ENCODE peak calls at places on chromosomes 11 and 22, in four cellular contexts. Y is lower lobe of right lung, P is spleen, S is kidney epithelial cell. W is an unnamed sample.
A peak's percentile ranks its signal among the peaks of the same experiment; 100 is the strongest.

GRCh38 chr11:46446343-46446751 is 54.8 kb upstream of the CHRM4 start:
- DNase-seq in Y (no peak), P (no peak), S (no peak), W (no peak)

GRCh38 chr11:8906629-8907028 is 4.4 kb upstream of the AKIP1 start:
- DNase-seq in Y (no peak), P (no peak), S (no peak), W (no peak)

GRCh38 chr11:9285850-9286587 is 20.9 kb upstream of the DENND5A start:
- DNase-seq in Y (no peak), P (no peak), S (no peak), W (no peak)

GRCh38 chr11:35932641-35933571 is 11.0 kb upstream of the LDLRAD3 start:
- DNase-seq in Y (no peak), P (no peak), S (no peak), W (no peak)

GRCh38 chr11:37442576-37442975 is 844.5 kb upstream of the RAG2 start:
- DNase-seq in Y (no peak), P (no peak), S (no peak), W (no peak)

GRCh38 chr11:9047986-9048522 is 43.3 kb downstream of the SCUBE2 start:
- DNase-seq in Y (no peak), P (no peak), S (no peak), W (peak; percentile 99)

GRCh38 chr11:68965901-68966868 is 14.6 kb downstream of the MRGPRD start:
- DNase-seq in Y (peak; percentile 29), P (no peak), S (no peak), W (no peak)

GRCh38 chr11:130068986-130069683 is 559 bp upstream of the APLP2 start:
- DNase-seq in Y (no peak), P (peak; percentile 94), S (peak; percentile 42), W (no peak)

GRCh38 chr22:40651057-40651456 is 14.5 kb upstream of the MRTFA start:
- DNase-seq in Y (no peak), P (no peak), S (no peak), W (no peak)

GRCh38 chr22:25013634-25014033 is 61.1 kb downstream of the KIAA1671 start:
- DNase-seq in Y (no peak), P (no peak), S (no peak), W (no peak)

GRCh38 chr22:50627452-50627913 is 469 bp downstream of the ARSA start:
- DNase-seq in Y (no peak), P (peak; percentile 90), S (no peak), W (no peak)

GRCh38 chr11:120332822-120333716 is 3.1 kb upstream of the ARHGEF12 start:
- DNase-seq in Y (no peak), P (no peak), S (no peak), W (no peak)

GRCh38 chr11:8017071-8017470 is 29.9 kb downstream of the EIF3F start:
- DNase-seq in Y (no peak), P (no peak), S (no peak), W (no peak)

GRCh38 chr22:37801946-37802309 is 5.8 kb upstream of the GCAT start:
- DNase-seq in Y (no peak), P (no peak), S (no peak), W (no peak)

GRCh38 chr11:43947003-43947500 is 4.6 kb downstream of the C11orf96 start:
- DNase-seq in Y (no peak), P (peak; percentile 67), S (no peak), W (no peak)

GRCh38 chr22:49292909-49293308 is 534.8 kb downstream of the BRD1 start:
- DNase-seq in Y (no peak), P (no peak), S (no peak), W (no peak)

GRCh38 chr11:39236916-39237315 is 2222.5 kb downstream of the LRRC4C start:
- DNase-seq in Y (no peak), P (no peak), S (peak; percentile 10), W (no peak)

GRCh38 chr22:49734390-49734789 is 93.3 kb downstream of the BRD1 start:
- DNase-seq in Y (no peak), P (no peak), S (no peak), W (no peak)

GRCh38 chr22:20084547-20085413 is 4.7 kb downstream of the DGCR8 start:
- DNase-seq in Y (peak; percentile 45), P (peak; percentile 74), S (no peak), W (no peak)

GRCh38 chr11:124194283-124194682 is 11.1 kb downstream of the OR10D3 start:
- DNase-seq in Y (no peak), P (no peak), S (no peak), W (no peak)

GRCh38 chr11:102421262-102421661 is 31.3 kb downstream of the TMEM123 start:
- DNase-seq in Y (no peak), P (no peak), S (no peak), W (no peak)

GRCh38 chr11:64355078-64355940 is 3.7 kb upstream of the RPS6KA4 start:
- DNase-seq in Y (peak; percentile 83), P (peak; percentile 92), S (peak; percentile 26), W (no peak)

GRCh38 chr11:86740628-86741488 is 59.5 kb upstream of the PRSS23 start:
- DNase-seq in Y (no peak), P (no peak), S (peak; percentile 96), W (peak; percentile 47)

GRCh38 chr11:111449158-111449557 is 63.0 kb downstream of the BTG4 start:
- DNase-seq in Y (no peak), P (no peak), S (no peak), W (no peak)

GRCh38 chr22:41975299-41976069 is 6.2 kb downstream of the SEPTIN3 start:
- DNase-seq in Y (no peak), P (no peak), S (no peak), W (no peak)

GRCh38 chr11:134750619-134751018 is 338.6 kb upstream of the B3GAT1 start:
- DNase-seq in Y (no peak), P (peak; percentile 57), S (no peak), W (no peak)

GRCh38 chr22:28514314-28514713 is 165.3 kb downstream of the TTC28 start:
- DNase-seq in Y (no peak), P (no peak), S (no peak), W (peak; percentile 84)

GRCh38 chr22:27063841-27064240 is 406.5 kb downstream of the MIAT start:
- DNase-seq in Y (no peak), P (no peak), S (no peak), W (no peak)

GRCh38 chr22:49606562-49606961 is 221.1 kb downstream of the BRD1 start:
- DNase-seq in Y (no peak), P (peak; percentile 21), S (no peak), W (no peak)

GRCh38 chr11:56642339-56642738 is at the start of gene OR5AP2:
- DNase-seq in Y (no peak), P (no peak), S (no peak), W (no peak)

GRCh38 chr11:110715541-110715940 is 3.3 kb upstream of the ARHGAP20 start:
- DNase-seq in Y (no peak), P (no peak), S (no peak), W (no peak)

GRCh38 chr11:130516868-130517505 is 68.5 kb downstream of the ADAMTS15 start:
- DNase-seq in Y (no peak), P (no peak), S (no peak), W (no peak)

GRCh38 chr11:78022397-78023396 is at the start of gene KCTD14:
- DNase-seq in Y (peak; percentile 78), P (no peak), S (no peak), W (no peak)

GRCh38 chr11:71265559-71266092 is 13.2 kb upstream of the SHANK2 start:
- DNase-seq in Y (no peak), P (no peak), S (no peak), W (no peak)

GRCh38 chr22:29032584-29032983 is 29.0 kb downstream of the C22orf31 start:
- DNase-seq in Y (no peak), P (no peak), S (no peak), W (no peak)

GRCh38 chr22:21974058-21974649 is 8.4 kb downstream of the TOP3B start:
- DNase-seq in Y (peak; percentile 38), P (no peak), S (no peak), W (no peak)

GRCh38 chr11:94549166-94549565 is 5.4 kb downstream of the FUT4 start:
- DNase-seq in Y (no peak), P (no peak), S (no peak), W (no peak)
- H3K4me3 ChIP-seq in Y (no peak overlapping the region), P (no peak overlapping the region), S (no peak overlapping the region), W (no peak overlapping the region)

GRCh38 chr11:116312560-116313340 is 460.0 kb downstream of the BUD13 start:
- DNase-seq in Y (peak; percentile 89), P (peak; percentile 83), S (no peak), W (no peak)
- H3K4me3 ChIP-seq in Y (peak overlapping the region; percentile 35), P (no peak overlapping the region), S (no peak overlapping the region), W (no peak overlapping the region)

DNA sequence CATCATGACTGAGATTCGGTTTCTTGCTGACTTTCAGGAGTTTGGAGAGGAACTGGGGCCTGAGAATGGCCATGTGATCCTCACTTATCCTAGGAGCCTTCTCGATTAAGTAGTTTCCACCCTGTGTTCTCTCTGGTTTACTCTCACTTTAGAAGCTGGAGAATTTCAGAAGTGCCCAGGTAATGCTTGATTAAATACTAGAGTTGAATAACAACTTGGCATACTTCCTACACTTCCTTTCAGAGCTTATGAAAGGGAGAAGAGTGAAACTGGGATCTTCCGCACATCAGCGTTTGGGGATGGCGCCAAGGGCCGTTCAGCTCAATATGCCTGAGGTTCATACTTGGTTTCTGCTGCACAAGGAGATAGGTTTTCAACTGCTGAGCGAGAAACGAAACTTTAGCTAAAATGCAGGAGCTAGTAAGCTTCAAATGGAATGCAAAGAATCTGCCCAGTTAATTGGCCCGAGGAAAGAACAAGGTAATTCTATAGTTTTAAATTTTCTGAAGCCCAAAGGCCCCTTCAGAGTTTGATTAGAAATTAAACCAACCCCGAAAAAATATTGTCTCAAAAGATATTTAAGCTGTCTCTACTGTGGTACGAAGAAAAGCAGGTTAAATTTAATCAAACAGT is 823 bp upstream of the MUC15 start:
- DNase-seq in Y (peak; percentile 51), P (no peak), S (no peak), W (no peak)
- H3K4me3 ChIP-seq in Y (peak overlapping the region; percentile 12), P (no peak overlapping the region), S (no peak overlapping the region), W (no peak overlapping the region)

GRCh38 chr11:122309262-122309925 is 193.4 kb upstream of the BLID start:
- DNase-seq in Y (no peak), P (no peak), S (no peak), W (no peak)
- H3K4me3 ChIP-seq in Y (no peak overlapping the region), P (no peak overlapping the region), S (no peak overlapping the region), W (no peak overlapping the region)

W was measured in SK-N-MC.